ENCODE peak calls at places on chromosomes 1 and 21, in eight cellular contexts. M is A549; W is heart left ventricle; R is ovary; S is mammary epithelial cell; K is cardiac fibroblast; N is stimulated activated CD4-positive, alpha-beta T cell treated with anti-CD3 and anti-CD28 coated beads, Interleukin-2, amount 100 ng/mL, for 48 hours; U is hepatic stellate cell. V is an unnamed sample.

GRCh38 chr1:8374812-8375211 is 56.9 kb downstream of the SLC45A1 start:
- DNase-seq in M (peak), W (no peak), R (no peak), S (peak), K (peak), N (no peak), U (no peak), V (peak)

GRCh38 chr1:108732398-108732797 is 14.1 kb upstream of the STXBP3 start:
- DNase-seq in M (no peak), W (no peak), R (no peak), S (no peak), K (peak), N (no peak), U (no peak), V (no peak)

GRCh38 chr1:36111151-36111550 is 13.9 kb downstream of the COL8A2 start:
- DNase-seq in M (no peak), W (no peak), R (no peak), S (no peak), K (no peak), N (no peak), U (no peak), V (no peak)

GRCh38 chr1:155305881-155306391 is 2.7 kb upstream of the FDPS start:
- DNase-seq in M (no peak), W (no peak), R (no peak), S (no peak), K (no peak), N (no peak), U (peak), V (peak)

GRCh38 chr21:41750051-41750450 is 16.8 kb downstream of the RIPK4 start:
- DNase-seq in M (no peak), W (peak), R (no peak), S (no peak), K (no peak), N (no peak), U (peak), V (peak)

GRCh38 chr1:151547119-151547899 is 7.2 kb downstream of the TUFT1 start:
- DNase-seq in M (peak), W (peak), R (no peak), S (peak), K (peak), N (no peak), U (peak), V (peak)

GRCh38 chr1:213649373-213649772 is 338.4 kb upstream of the PROX1 start:
- DNase-seq in M (no peak), W (no peak), R (no peak), S (no peak), K (no peak), N (no peak), U (no peak), V (no peak)

GRCh38 chr1:113677250-113678158 is 81.8 kb downstream of the PHTF1 start:
- DNase-seq in M (peak), W (no peak), R (no peak), S (peak), K (peak), N (no peak), U (peak), V (no peak)

GRCh38 chr1:40783001-40783905 is at the start of gene KCNQ4:
- DNase-seq in M (no peak), W (peak), R (peak), S (no peak), K (no peak), N (no peak), U (no peak), V (peak)

GRCh38 chr1:2545754-2546514 is 10.2 kb upstream of the TNFRSF14 start:
- DNase-seq in M (peak), W (peak), R (peak), S (peak), K (peak), N (peak), U (peak), V (peak)

GRCh38 chr1:24995121-24995520 is 65.0 kb upstream of the RUNX3 start:
- DNase-seq in M (no peak), W (no peak), R (no peak), S (no peak), K (no peak), N (no peak), U (no peak), V (no peak)

GRCh38 chr1:246782120-246782900 is 58.1 kb downstream of the SCCPDH start:
- DNase-seq in M (no peak), W (peak), R (peak), S (peak), K (peak), N (no peak), U (peak), V (peak)

GRCh38 chr1:36487906-36488305 is 5.2 kb upstream of the CSF3R start:
- DNase-seq in M (no peak), W (no peak), R (no peak), S (no peak), K (no peak), N (no peak), U (no peak), V (no peak)

GRCh38 chr1:201295861-201296260 is 12.6 kb downstream of the PKP1 start:
- DNase-seq in M (peak), W (no peak), R (no peak), S (peak), K (peak), N (no peak), U (peak), V (peak)

GRCh38 chr1:200505257-200505656 is 95.4 kb upstream of the ZNF281 start:
- DNase-seq in M (no peak), W (no peak), R (no peak), S (no peak), K (no peak), N (no peak), U (no peak), V (no peak)

GRCh38 chr1:153881764-153882163 is 41.0 kb downstream of the GATAD2B start:
- DNase-seq in M (no peak), W (no peak), R (peak), S (no peak), K (peak), N (no peak), U (peak), V (no peak)

GRCh38 chr21:33840771-33841170 is 74.8 kb downstream of the ATP5PO start:
- DNase-seq in M (no peak), W (no peak), R (no peak), S (no peak), K (no peak), N (no peak), U (no peak), V (no peak)

GRCh38 chr1:22117851-22118250 is 25.0 kb downstream of the WNT4 start:
- DNase-seq in M (no peak), W (peak), R (peak), S (no peak), K (no peak), N (no peak), U (no peak), V (no peak)

GRCh38 chr1:234529661-234530237 is 50.8 kb upstream of the TARBP1 start:
- DNase-seq in M (no peak), W (no peak), R (no peak), S (no peak), K (no peak), N (no peak), U (no peak), V (no peak)

GRCh38 chr1:47437518-47438320 is at the start of gene FOXD2:
- DNase-seq in M (peak), W (peak), R (peak), S (peak), K (peak), N (peak), U (peak), V (peak)

GRCh38 chr1:44260792-44261474 is 47.7 kb downstream of the DMAP1 start:
- DNase-seq in M (no peak), W (no peak), R (no peak), S (no peak), K (no peak), N (no peak), U (no peak), V (no peak)

GRCh38 chr1:162349635-162350330 is 26.9 kb downstream of the SPATA46 start:
- DNase-seq in M (peak), W (no peak), R (no peak), S (peak), K (peak), N (no peak), U (peak), V (peak)

GRCh38 chr1:211259596-211260126 is 495 bp downstream of the RCOR3 start:
- DNase-seq in M (peak), W (peak), R (peak), S (no peak), K (no peak), N (no peak), U (peak), V (peak)

GRCh38 chr21:34796518-34797201 is 127.9 kb downstream of the CLIC6 start:
- DNase-seq in M (no peak), W (no peak), R (no peak), S (no peak), K (no peak), N (no peak), U (no peak), V (no peak)

GRCh38 chr1:38120552-38121230 is 74.1 kb upstream of the POU3F1 start:
- DNase-seq in M (no peak), W (no peak), R (no peak), S (no peak), K (no peak), N (no peak), U (no peak), V (peak)

GRCh38 chr1:115077984-115078330 is 11.3 kb downstream of the TSPAN2 start:
- DNase-seq in M (no peak), W (no peak), R (no peak), S (no peak), K (no peak), N (no peak), U (no peak), V (no peak)

GRCh38 chr1:59039551-59039950 is 255.7 kb upstream of the JUN start:
- DNase-seq in M (no peak), W (no peak), R (no peak), S (no peak), K (peak), N (no peak), U (no peak), V (no peak)

GRCh38 chr1:63327417-63328139 is 5.2 kb downstream of the FOXD3 start:
- DNase-seq in M (peak), W (peak), R (no peak), S (peak), K (peak), N (peak), U (peak), V (peak)

V was measured in MG63.